ENCODE peak calls at places on chromosomes 1 and 21, in eight cellular contexts. Y is Calu3; U is NCI-H510A; P is iPS-NIHi11; R is NCI-H2081; T is memory B cell; Z is stimulated activated CD8-positive, alpha-beta memory T cell treated with anti-CD3 and anti-CD28 coated beads, Interleukin-7, amount 100 ng/mL, for 24 hours; I is AG09309. N is an unnamed sample.

GRCh38 chr1:170823120-170823519 is 112.2 kb upstream of the MROH9 start:
- DNase-seq in Z (no peak), U (no peak), T (no peak), Y (no peak), I (no peak), R (no peak), P (no peak), N (no peak)

GRCh38 chr1:34929497-34929852 is at the start of gene DLGAP3:
- DNase-seq in P (peak), Z (no peak), Y (no peak), I (no peak), T (no peak), U (peak), R (peak), N (peak)

GRCh38 chr1:1119272-1119890 is 3.5 kb upstream of the C1orf159 start:
- DNase-seq in Z (no peak), I (no peak), P (no peak), T (no peak), U (no peak), Y (no peak), R (no peak), N (no peak)

GRCh38 chr21:43657355-43658093 is 1.8 kb downstream of the HSF2BP start:
- DNase-seq in I (no peak), T (no peak), U (no peak), Z (no peak), R (no peak), Y (no peak), P (no peak), N (no peak)

GRCh38 chr21:43611598-43612369 is 47.5 kb downstream of the HSF2BP start:
- DNase-seq in R (peak), Y (peak), Z (no peak), I (no peak), U (no peak), T (peak), P (peak), N (peak)

GRCh38 chr1:21762022-21762404 is 20.9 kb downstream of the USP48 start:
- DNase-seq in P (no peak), R (no peak), U (no peak), T (no peak), I (no peak), Y (no peak), Z (no peak), N (no peak)

GRCh38 chr1:151199860-151200581 is 1.7 kb downstream of the PIP5K1A start:
- DNase-seq in T (no peak), R (no peak), Z (no peak), Y (no peak), I (peak), P (no peak), U (no peak), N (peak)

GRCh38 chr1:156413310-156414246 is 44.6 kb downstream of the RHBG start:
- DNase-seq in U (no peak), P (no peak), R (no peak), Y (no peak), I (no peak), Z (no peak), T (no peak), N (no peak)

GRCh38 chr1:14924455-14925325 is 228.9 kb upstream of the TMEM51 start:
- DNase-seq in I (no peak), U (no peak), Z (no peak), Y (peak), T (no peak), P (peak), R (no peak), N (peak)

GRCh38 chr1:4830756-4831155 is 176.3 kb downstream of the AJAP1 start:
- DNase-seq in I (no peak), P (no peak), U (no peak), T (no peak), R (no peak), Z (no peak), Y (no peak), N (no peak)

GRCh38 chr1:16082283-16083038 is 9.0 kb upstream of the FAM131C start:
- DNase-seq in U (peak), T (peak), Z (peak), R (peak), I (no peak), P (peak), Y (peak), N (peak)

GRCh38 chr1:212104586-212105282 is 69.2 kb downstream of the DTL start:
- DNase-seq in P (no peak), I (no peak), U (no peak), Z (no peak), Y (no peak), R (no peak), T (no peak), N (no peak)

GRCh38 chr1:76336951-76337371 is 262.4 kb downstream of the ST6GALNAC3 start:
- DNase-seq in R (peak), P (peak), Y (no peak), U (peak), I (peak), T (no peak), Z (no peak), N (no peak)

GRCh38 chr1:153683853-153684252 is 5.4 kb downstream of the NPR1 start:
- DNase-seq in P (no peak), U (no peak), I (no peak), Y (no peak), T (no peak), Z (no peak), R (no peak), N (no peak)

GRCh38 chr1:203038217-203038741 is 12.0 kb downstream of the PPFIA4 start:
- DNase-seq in U (no peak), Y (no peak), P (no peak), I (peak), T (no peak), Z (no peak), R (no peak), N (no peak)

GRCh38 chr1:46219551-46220520 is 16.7 kb downstream of the LURAP1 start:
- DNase-seq in Y (no peak), R (no peak), T (no peak), I (no peak), Z (no peak), U (no peak), P (no peak), N (no peak)

GRCh38 chr1:44543064-44543815 is 131.0 kb downstream of the TMEM53 start:
- DNase-seq in R (peak), P (peak), T (no peak), Z (no peak), U (no peak), I (no peak), Y (no peak), N (no peak)

GRCh38 chr21:31731112-31731801 is 661 bp downstream of the SCAF4 start:
- DNase-seq in R (no peak), T (peak), Z (peak), U (peak), I (no peak), P (peak), Y (peak), N (peak)

GRCh38 chr1:58432813-58433668 is 113.5 kb downstream of the OMA1 start:
- DNase-seq in T (no peak), R (peak), U (no peak), P (peak), Y (no peak), Z (no peak), I (peak), N (no peak)

GRCh38 chr1:209569445-209570207 is 13.9 kb upstream of the CAMK1G start:
- DNase-seq in Z (peak), I (peak), T (peak), R (peak), U (peak), P (peak), Y (peak), N (peak)

GRCh38 chr1:52142220-52143153 is 598 bp downstream of the ZFYVE9 start:
- DNase-seq in I (no peak), P (peak), R (peak), Y (peak), U (peak), Z (no peak), T (peak), N (peak)

GRCh38 chr1:53163291-53163768 is 20.9 kb upstream of the SLC1A7 start:
- DNase-seq in I (no peak), Z (no peak), P (no peak), U (no peak), T (no peak), Y (no peak), R (no peak), N (no peak)

GRCh38 chr1:15531003-15531402 is 4.4 kb downstream of the DNAJC16 start:
- DNase-seq in Y (no peak), T (no peak), U (no peak), P (no peak), Z (no peak), I (no peak), R (no peak), N (no peak)

GRCh38 chr1:7298749-7299151 is 472.3 kb upstream of the VAMP3 start:
- DNase-seq in T (no peak), I (no peak), U (no peak), P (no peak), Z (no peak), R (no peak), Y (no peak), N (no peak)

GRCh38 chr21:34734696-34735095 is 65.9 kb downstream of the CLIC6 start:
- DNase-seq in T (no peak), R (no peak), Z (no peak), P (no peak), U (no peak), I (no peak), Y (no peak), N (no peak)

GRCh38 chr1:227920426-227920825 is 27.3 kb downstream of the WNT9A start:
- DNase-seq in P (no peak), Y (no peak), T (no peak), R (no peak), I (no peak), Z (no peak), U (no peak), N (no peak)

GRCh38 chr21:42381347-42381984 is 14.4 kb downstream of the TMPRSS3 start:
- DNase-seq in T (no peak), P (peak), Y (peak), Z (no peak), R (no peak), U (peak), I (no peak), N (peak)

GRCh38 chr1:204080163-204080903 is 7.4 kb downstream of the SOX13 start:
- DNase-seq in P (peak), U (peak), T (no peak), Y (peak), I (no peak), Z (no peak), R (peak), N (no peak)

GRCh38 chr1:232012773-232013386 is 386.3 kb downstream of the DISC1 start:
- DNase-seq in R (peak), U (peak), I (peak), Y (peak), T (no peak), Z (no peak), P (no peak), N (no peak)

GRCh38 chr1:149884433-149885363 is 14.7 kb upstream of the BOLA1 start:
- DNase-seq in T (no peak), I (no peak), R (peak), Z (no peak), Y (peak), P (no peak), U (no peak), N (no peak)

GRCh38 chr1:200266871-200267270 is 143.0 kb downstream of the ZNF281 start:
- DNase-seq in P (no peak), R (no peak), Z (no peak), Y (no peak), I (no peak), U (no peak), T (no peak), N (no peak)

GRCh38 chr21:36609654-36610053 is 89.3 kb upstream of the SIM2 start:
- DNase-seq in Z (no peak), T (no peak), P (no peak), I (no peak), U (no peak), Y (no peak), R (no peak), N (no peak)

GRCh38 chr1:86416343-86416742 is 7.6 kb upstream of the CLCA2 start:
- DNase-seq in Y (peak), U (peak), P (no peak), T (no peak), R (peak), I (no peak), Z (no peak), N (no peak)

GRCh38 chr1:207825719-207826556 is 74.1 kb downstream of the CD46 start:
- DNase-seq in P (no peak), R (no peak), Z (peak), T (peak), U (no peak), Y (peak), I (no peak), N (peak)

GRCh38 chr1:230548357-230548756 is 93.9 kb upstream of the COG2 start:
- DNase-seq in Y (no peak), P (no peak), Z (no peak), T (no peak), U (peak), R (peak), I (no peak), N (no peak)

GRCh38 chr1:39043513-39043912 is 17.4 kb downstream of the NDUFS5 start:
- DNase-seq in I (no peak), R (no peak), Y (no peak), T (no peak), Z (no peak), U (no peak), P (no peak), N (no peak)

GRCh38 chr1:232575524-232576040 is 54.4 kb downstream of the SIPA1L2 start:
- DNase-seq in R (no peak), T (no peak), U (no peak), I (no peak), P (no peak), Z (no peak), Y (no peak), N (no peak)

GRCh38 chr1:2888281-2888845 is 86.9 kb upstream of the TTC34 start:
- DNase-seq in Z (no peak), Y (no peak), T (no peak), P (no peak), U (no peak), I (no peak), R (no peak), N (no peak)

N was measured in stimulated activated naive CD8-positive, alpha-beta T cell treated with anti-CD3 and anti-CD28 coated beads, Interleukin-15, Interleukin-2, amounts not matched to agents 100 U/mL and 50 U/mL, for 24 hours.